ENCODE peak calls at places on chromosomes 7 and 10, in seven cellular contexts. W is spleen, P is sigmoid colon, C is transverse colon, D is GM23338, Z is K562, U is stomach. H is an unnamed sample.

GRCh38 chr10:97426776-97427570 is 982 bp downstream of the PGAM1 start:
- DNase-seq in U (no peak), W (no peak), C (no peak), D (peak), P (no peak), Z (no peak), H (peak)

GRCh38 chr7:4631664-4632171 is 50.4 kb upstream of the FOXK1 start:
- DNase-seq in P (peak), D (peak), C (peak), U (peak), W (peak), Z (peak), H (peak)

GRCh38 chr7:80942261-80943041 is 23.6 kb upstream of the SEMA3C start:
- DNase-seq in W (no peak), D (peak), Z (no peak), U (peak), P (peak), C (peak), H (peak)

GRCh38 chr10:14185501-14186045 is 145.2 kb downstream of the FRMD4A start:
- DNase-seq in C (no peak), Z (peak), W (no peak), P (no peak), D (peak), U (no peak), H (peak)

GRCh38 chr10:44745920-44746319 is 165.2 kb upstream of the TMEM72 start:
- DNase-seq in D (no peak), P (no peak), Z (no peak), U (no peak), C (no peak), W (no peak), H (no peak)

GRCh38 chr7:69833964-69834363 is 235.7 kb downstream of the AUTS2 start:
- DNase-seq in P (no peak), Z (no peak), C (no peak), W (no peak), D (no peak), U (no peak), H (no peak)

GRCh38 chr7:144854839-144855424 is 19.1 kb upstream of the TPK1 start:
- DNase-seq in W (no peak), D (peak), P (no peak), Z (peak), U (no peak), C (no peak), H (peak)

GRCh38 chr7:129714514-129715063 is 103.1 kb downstream of the NRF1 start:
- DNase-seq in Z (peak), P (no peak), W (no peak), U (no peak), D (no peak), C (no peak), H (no peak)

GRCh38 chr7:155361947-155362346 is 64.3 kb downstream of the INSIG1 start:
- DNase-seq in Z (no peak), U (no peak), W (peak), C (no peak), D (no peak), P (no peak), H (no peak)

GRCh38 chr7:113810108-113810748 is 108.6 kb downstream of the PPP1R3A start:
- DNase-seq in Z (no peak), U (no peak), C (no peak), W (no peak), D (no peak), P (no peak), H (peak)

GRCh38 chr7:75737856-75738603 is 711 bp downstream of the HIP1 start:
- DNase-seq in W (no peak), C (peak), Z (no peak), U (no peak), P (peak), D (peak), H (no peak)

GRCh38 chr10:108783897-108784296 is 1139.4 kb downstream of the XPNPEP1 start:
- DNase-seq in C (no peak), U (peak), W (no peak), P (no peak), D (peak), Z (peak), H (no peak)

GRCh38 chr10:7111574-7111973 is 299.3 kb downstream of the SFMBT2 start:
- DNase-seq in C (no peak), U (no peak), D (no peak), P (no peak), W (no peak), Z (no peak), H (peak)

GRCh38 chr10:104327745-104328635 is 10.3 kb downstream of the ITPRIP start:
- DNase-seq in U (no peak), D (peak), Z (no peak), P (peak), C (no peak), W (peak), H (peak)

GRCh38 chr10:125159932-125160855 is at the start of gene CTBP2:
- DNase-seq in C (peak), D (peak), Z (peak), P (peak), U (peak), W (peak), H (peak)

GRCh38 chr10:125161570-125162139 is 1.3 kb upstream of the CTBP2 start:
- DNase-seq in Z (peak), C (no peak), U (peak), D (no peak), P (no peak), W (peak), H (no peak)

GRCh38 chr10:125159486-125159931 is 854 bp downstream of the CTBP2 start:
- DNase-seq in W (peak), Z (no peak), U (peak), D (no peak), C (no peak), P (peak), H (no peak)

GRCh38 chr10:125162181-125162906 is 2.0 kb upstream of the CTBP2 start:
- DNase-seq in W (no peak), D (peak), C (no peak), P (peak), U (peak), Z (no peak), H (no peak)

DNA sequence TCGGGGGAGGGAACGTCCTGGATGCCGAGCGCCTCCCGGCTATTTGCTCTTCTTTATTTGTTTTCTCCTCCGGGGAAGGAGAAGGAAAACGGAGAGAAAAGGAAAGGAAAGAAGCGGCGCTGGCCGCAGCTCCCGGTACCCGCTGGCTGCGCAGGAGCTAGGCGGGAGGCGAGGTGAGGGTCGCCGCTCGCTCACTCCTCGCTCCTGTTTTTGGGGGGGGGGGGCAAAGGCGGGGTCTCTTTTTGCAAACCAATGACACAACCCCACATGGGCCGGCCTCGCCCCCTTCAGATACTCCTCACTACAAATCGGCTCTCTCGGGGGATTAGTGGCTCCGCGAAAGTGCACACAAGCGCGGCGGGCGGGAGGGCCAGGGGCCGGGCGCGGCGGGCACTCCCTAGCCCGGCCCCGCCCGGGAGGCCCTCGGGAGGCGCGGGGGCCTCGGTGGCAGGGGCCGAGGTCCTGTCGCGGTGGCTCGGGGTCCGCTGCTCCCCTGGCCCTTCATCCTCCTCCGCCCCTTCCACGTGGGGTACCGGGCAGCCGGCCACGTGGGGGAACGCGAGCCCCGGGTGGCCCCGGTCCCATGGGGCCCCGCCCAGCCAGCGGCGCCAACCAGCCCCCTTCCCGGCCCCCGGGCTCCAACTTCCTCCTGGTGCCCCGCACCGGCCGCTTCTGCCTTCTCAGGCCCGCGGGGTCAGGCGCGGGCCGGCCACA is 650 bp upstream of the CTBP2 start:
- DNase-seq in W (peak), C (peak), D (peak), Z (peak), U (peak), P (peak), H (peak)
- TF ChIP-seq POLR2AphosphoS5 in W (peak), C (no peak), D (no peak), Z (no peak), U (no peak), P (peak), H (peak)

DNA sequence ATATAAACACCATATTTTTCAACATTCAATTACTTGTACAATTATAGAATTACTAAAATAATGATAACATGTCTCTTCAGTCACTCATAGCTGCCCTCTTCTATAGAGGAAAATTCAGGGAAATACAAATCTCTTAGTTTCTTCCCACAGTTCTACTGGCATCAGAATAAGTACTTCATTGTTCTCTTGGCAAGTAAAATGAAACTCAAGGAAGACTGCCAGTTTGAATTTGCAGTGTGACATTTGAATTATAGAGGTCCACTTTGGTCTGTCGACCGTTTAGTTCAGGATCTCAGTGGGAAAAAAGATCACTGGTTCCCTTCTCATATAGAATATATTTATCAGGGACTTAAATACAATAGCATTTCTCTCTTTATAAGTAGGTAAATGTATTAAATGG is 114.6 kb downstream of the PON1 start:
- DNase-seq in U (no peak), W (no peak), P (no peak), C (no peak), D (no peak), Z (no peak), H (no peak)
- TF ChIP-seq POLR2AphosphoS5 in U (no peak), W (no peak), P (no peak), C (no peak), D (no peak), Z (no peak), H (no peak)

DNA sequence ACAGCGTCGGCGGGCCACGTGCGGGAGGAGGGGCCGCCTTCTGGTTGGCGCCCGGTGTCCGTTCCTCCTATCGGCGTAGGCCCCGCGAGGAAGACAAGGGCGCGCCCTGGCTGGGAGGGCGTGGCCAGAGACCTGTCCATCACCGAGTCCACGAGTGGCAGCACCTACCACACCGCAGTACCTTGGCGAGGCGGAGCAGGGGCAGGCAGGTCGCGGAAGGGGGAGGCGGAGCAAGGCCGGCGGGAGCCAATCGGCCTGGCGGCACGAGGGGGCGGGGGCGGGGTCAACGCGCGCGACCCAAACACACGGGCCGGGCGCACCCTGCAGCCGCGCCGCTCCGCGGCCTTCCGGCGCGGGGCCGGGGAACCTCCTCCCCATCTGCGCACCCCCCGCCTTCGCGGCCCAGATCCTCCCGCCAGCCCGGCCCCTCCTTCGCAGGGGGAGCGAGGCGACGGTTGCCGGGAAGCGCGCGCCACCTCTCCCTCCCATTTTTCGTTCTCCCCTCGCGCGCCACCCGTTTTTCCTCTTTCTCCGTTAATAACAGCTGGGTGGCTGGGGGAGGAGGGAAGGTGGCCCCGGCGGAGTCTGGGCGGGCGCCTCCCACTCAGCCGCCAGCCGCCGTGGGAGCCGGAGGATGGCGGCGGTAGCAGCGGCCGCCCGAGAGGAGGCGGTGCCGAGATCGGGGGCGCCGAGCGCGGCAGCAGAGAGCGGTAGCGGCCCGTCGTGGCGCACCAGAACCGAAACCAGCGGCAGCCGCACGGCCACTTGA is at the start of gene ZNRF2:
- DNase-seq in D (peak), P (peak), W (peak), Z (peak), U (peak), C (peak), H (peak)
- TF ChIP-seq POLR2AphosphoS5 in D (peak), P (peak), W (peak), Z (peak), U (peak), C (peak), H (peak)

DNA sequence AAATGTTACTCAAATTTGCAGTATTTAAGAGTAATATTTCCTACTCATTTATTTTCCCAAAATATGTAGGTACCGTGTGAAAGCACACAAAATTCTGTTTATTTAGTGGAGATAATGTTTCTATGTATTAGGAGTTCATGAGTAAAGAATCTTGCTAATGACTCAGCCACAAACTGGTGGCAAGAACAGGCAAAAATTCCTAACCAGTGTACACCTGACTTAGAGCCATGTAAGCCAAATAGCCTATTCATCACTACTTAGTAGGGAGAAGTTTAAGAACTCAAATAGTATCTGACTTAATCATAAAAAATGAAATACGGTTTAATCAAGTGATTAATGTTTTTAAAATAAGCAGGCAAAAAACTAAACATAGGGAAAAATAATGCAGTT is 169.0 kb downstream of the SRPK2 start:
- DNase-seq in D (no peak), U (no peak), C (no peak), Z (no peak), P (no peak), W (no peak), H (no peak)
- TF ChIP-seq POLR2AphosphoS5 in D (no peak), U (no peak), C (no peak), Z (no peak), P (no peak), W (no peak), H (no peak)